ENCODE peak calls at places on chromosomes 16 and 17, in nine cellular contexts. S is neural progenitor cell; Y is GM23248; Q is cardiac muscle cell; G is lower lobe of right lung; O is AG04450; A is CD4-positive, alpha-beta T cell; D is SJSA1; M is CD4-positive, CD25-positive, alpha-beta regulatory T cell. X is an unnamed sample. For H3K27me3, the result is how much of the 10 kb centered on the place peaks cover.

GRCh38 chr17:81510798-81511549 is 1.6 kb downstream of the ACTG1 start:
- DNase-seq in S (no peak), Y (peak), Q (peak), G (peak), O (no peak), A (no peak), D (peak), M (peak), X (no peak)

GRCh38 chr17:32114536-32114935 is 27.8 kb upstream of the RHOT1 start:
- DNase-seq in S (no peak), Y (no peak), Q (no peak), G (no peak), O (no peak), A (no peak), D (no peak), M (no peak), X (no peak)

GRCh38 chr16:50709061-50709695 is 15.8 kb downstream of the NOD2 start:
- DNase-seq in S (no peak), Y (no peak), Q (no peak), G (no peak), O (no peak), A (no peak), D (no peak), M (no peak), X (no peak)

GRCh38 chr16:68717684-68718083 is 19.4 kb upstream of the CDH1 start:
- DNase-seq in S (no peak), Y (no peak), Q (no peak), G (no peak), O (no peak), A (no peak), D (no peak), M (no peak), X (no peak)

GRCh38 chr17:66667090-66667489 is 167.8 kb upstream of the CACNG5 start:
- DNase-seq in S (no peak), Y (no peak), Q (no peak), G (no peak), O (no peak), A (no peak), D (no peak), M (no peak), X (no peak)

GRCh38 chr16:80997139-80997798 is 9.4 kb downstream of the CMC2 start:
- DNase-seq in S (no peak), Y (peak), Q (peak), G (no peak), O (no peak), A (no peak), D (no peak), M (peak), X (no peak)

GRCh38 chr16:75011634-75012307 is 12.9 kb downstream of the ZNRF1 start:
- DNase-seq in S (no peak), Y (peak), Q (peak), G (no peak), O (peak), A (no peak), D (peak), M (no peak), X (peak)

GRCh38 chr17:58354541-58355216 is 2.7 kb upstream of the SUPT4H1 start:
- DNase-seq in S (no peak), Y (no peak), Q (no peak), G (no peak), O (no peak), A (no peak), D (no peak), M (no peak), X (no peak)

GRCh38 chr16:52467753-52468152 is 79.2 kb downstream of the TOX3 start:
- DNase-seq in S (no peak), Y (no peak), Q (no peak), G (no peak), O (no peak), A (no peak), D (no peak), M (no peak), X (no peak)

GRCh38 chr16:30740364-30741251 is 7.6 kb upstream of the PHKG2 start:
- DNase-seq in S (no peak), Y (peak), Q (peak), G (peak), O (no peak), A (no peak), D (peak), M (no peak), X (peak)

GRCh38 chr17:32117399-32117798 is 24.9 kb upstream of the RHOT1 start:
- DNase-seq in S (no peak), Y (no peak), Q (no peak), G (no peak), O (no peak), A (no peak), D (no peak), M (no peak), X (no peak)

GRCh38 chr16:87101903-87102302 is 215.3 kb downstream of the C16orf95 start:
- DNase-seq in S (no peak), Y (peak), Q (peak), G (no peak), O (no peak), A (no peak), D (no peak), M (no peak), X (peak)

GRCh38 chr17:58595194-58595792 is 80.9 kb upstream of the MTMR4 start:
- DNase-seq in S (no peak), Y (no peak), Q (no peak), G (no peak), O (no peak), A (no peak), D (no peak), M (no peak), X (no peak)

GRCh38 chr16:62256406-62256805 is 220.2 kb upstream of the CDH8 start:
- DNase-seq in S (peak), Y (peak), Q (no peak), G (no peak), O (no peak), A (no peak), D (no peak), M (no peak), X (no peak)

GRCh38 chr16:17668411-17668810 is 197.7 kb upstream of the XYLT1 start:
- DNase-seq in S (peak), Y (no peak), Q (no peak), G (no peak), O (no peak), A (no peak), D (no peak), M (no peak), X (no peak)

GRCh38 chr17:48352630-48353029 is 77.4 kb downstream of the SKAP1 start:
- DNase-seq in S (no peak), Y (peak), Q (no peak), G (no peak), O (no peak), A (no peak), D (no peak), M (no peak), X (no peak)

GRCh38 chr17:49146620-49147306 is 14.2 kb downstream of the B4GALNT2 start:
- DNase-seq in S (no peak), Y (peak), Q (peak), G (no peak), O (peak), A (no peak), D (peak), M (no peak), X (peak)

GRCh38 chr17:28875856-28876564 is 21.2 kb downstream of the ERAL1 start:
- DNase-seq in S (no peak), Y (no peak), Q (no peak), G (no peak), O (no peak), A (no peak), D (no peak), M (no peak), X (no peak)

GRCh38 chr17:35743911-35744328 is 9.1 kb downstream of the GAS2L2 start:
- DNase-seq in S (peak), Y (peak), Q (peak), G (no peak), O (no peak), A (no peak), D (no peak), M (no peak), X (peak)

GRCh38 chr16:30186782-30187555 is 3.6 kb downstream of the CORO1A start:
- DNase-seq in S (peak), Y (peak), Q (peak), G (peak), O (no peak), A (peak), D (peak), M (peak), X (peak)

GRCh38 chr16:51155901-51156810 is 5.1 kb upstream of the SALL1 start:
- DNase-seq in S (peak), Y (peak), Q (peak), G (no peak), O (no peak), A (no peak), D (peak), M (no peak), X (no peak)

DNA sequence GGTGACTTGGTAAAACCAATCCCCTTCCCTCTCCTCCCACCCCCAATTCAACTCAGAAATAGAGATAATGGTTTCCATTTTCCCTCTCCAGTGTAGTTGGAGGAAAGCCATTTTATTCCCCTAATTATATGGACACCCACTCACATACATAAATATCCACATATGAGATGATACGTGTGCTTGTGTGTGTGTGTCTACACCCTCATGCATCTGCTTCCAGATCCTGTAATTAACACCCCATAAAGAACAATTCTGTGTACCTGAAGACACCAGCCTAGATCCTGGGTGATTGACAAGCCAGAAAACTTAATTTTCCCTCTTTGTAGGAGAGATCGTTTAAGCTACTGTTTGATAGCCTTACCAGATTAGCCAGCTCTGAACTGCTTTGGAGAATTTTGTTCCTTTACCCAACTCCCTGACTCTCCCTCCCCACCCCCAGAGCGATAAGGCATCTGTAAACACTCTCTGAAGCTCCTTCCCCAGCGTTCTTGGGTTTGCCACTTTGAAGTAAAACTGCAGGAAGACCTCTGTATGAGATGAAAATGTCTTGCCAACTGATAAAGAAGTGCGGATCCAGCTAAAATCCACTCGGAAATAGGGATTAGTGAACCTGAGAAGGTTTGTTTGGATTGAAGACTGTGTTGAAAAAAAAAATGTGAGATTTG is 175.7 kb downstream of the RGS9 start:
- DNase-seq in S (no peak), Y (no peak), Q (no peak), G (no peak), O (no peak), A (no peak), D (no peak), M (no peak), X (no peak)
- H3K27me3 ChIP-seq in S (under half), Y (under half), Q (under half), G (under half), O (under half), A (under half), D (under half), M (under half), X (under half)

DNA sequence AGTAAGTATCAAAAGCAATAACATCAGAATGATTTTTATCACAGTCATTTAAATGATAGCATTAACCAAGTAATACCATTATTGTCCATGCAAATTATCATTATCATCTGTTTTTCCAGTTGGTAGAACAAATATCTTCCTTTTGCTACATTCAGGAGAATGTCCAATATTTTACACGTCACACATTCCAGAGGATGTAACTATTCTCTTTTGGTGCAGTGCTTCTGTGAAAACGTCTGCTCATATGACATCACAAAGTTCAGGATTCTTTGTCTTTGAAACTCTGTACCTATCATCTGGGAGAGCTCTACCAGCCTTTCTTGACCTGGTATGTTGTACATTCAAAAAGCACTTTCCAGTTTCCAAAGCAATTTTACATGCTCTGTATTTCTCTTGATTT is 40.2 kb upstream of the PITPNM3 start:
- DNase-seq in S (no peak), Y (no peak), Q (no peak), G (no peak), O (no peak), A (no peak), D (no peak), M (no peak), X (no peak)
- H3K27me3 ChIP-seq in S (under half), Y (under half), Q (under half), G (under half), O (under half), A (under half), D (under half), M (under half), X (under half)

GRCh38 chr16:49276646-49277385 is 4.8 kb downstream of the CBLN1 start:
- DNase-seq in S (peak), Y (no peak), Q (no peak), G (no peak), O (no peak), A (no peak), D (no peak), M (no peak), X (no peak)

GRCh38 chr16:49275870-49276269 is 5.8 kb downstream of the CBLN1 start:
- DNase-seq in S (no peak), Y (no peak), Q (no peak), G (no peak), O (no peak), A (no peak), D (no peak), M (no peak), X (no peak)

GRCh38 chr16:49273771-49274170 is 7.9 kb downstream of the CBLN1 start:
- DNase-seq in S (no peak), Y (no peak), Q (no peak), G (no peak), O (no peak), A (no peak), D (no peak), M (no peak), X (no peak)

GRCh38 chr16:49277386-49277742 is 4.3 kb downstream of the CBLN1 start:
- DNase-seq in S (peak), Y (no peak), Q (no peak), G (no peak), O (no peak), A (no peak), D (no peak), M (no peak), X (no peak)

DNA sequence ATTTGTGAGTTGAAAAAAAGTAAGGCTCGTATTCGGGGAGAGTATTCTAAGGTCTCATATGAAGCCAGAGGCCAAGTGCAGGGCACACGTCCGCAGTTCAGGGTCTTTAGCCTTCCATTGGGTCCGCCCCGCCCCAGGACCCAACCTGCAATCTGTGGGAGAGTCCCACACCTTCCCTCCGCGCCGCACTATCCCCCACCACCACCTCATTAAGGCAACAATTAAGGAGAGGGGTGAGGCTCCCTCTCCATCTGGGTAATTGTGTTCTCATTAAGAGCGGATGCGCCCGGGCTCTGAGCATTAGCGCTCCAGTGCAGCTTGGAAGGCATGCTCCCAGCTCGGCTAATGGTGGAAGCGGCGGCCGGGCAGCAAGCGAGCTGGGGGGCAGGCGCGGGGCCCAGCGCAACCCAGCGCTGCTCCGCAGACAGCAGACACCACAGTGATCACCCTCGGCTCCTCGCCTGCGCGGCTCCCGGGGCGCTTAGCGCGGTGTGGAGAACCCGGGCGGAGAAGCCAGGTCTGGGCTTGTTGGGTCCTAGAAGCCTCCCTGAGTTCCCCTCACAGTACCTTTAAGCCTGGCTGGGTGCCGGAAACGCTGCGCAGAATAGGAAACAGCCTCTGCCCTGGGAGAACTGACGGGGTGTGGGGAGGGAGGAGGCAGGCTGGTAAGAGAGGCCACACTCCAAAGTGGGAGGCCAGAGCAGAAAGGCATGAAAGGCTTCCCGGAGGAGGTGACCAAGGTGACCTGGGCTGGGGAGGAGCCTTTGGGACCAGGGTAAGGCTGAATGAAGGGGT is 6.5 kb downstream of the CBLN1 start:
- DNase-seq in S (peak), Y (no peak), Q (no peak), G (no peak), O (no peak), A (no peak), D (no peak), M (no peak), X (no peak)
- H3K27me3 ChIP-seq in S (half or more), Y (half or more), Q (half or more), G (half or more), O (under half), A (half or more), D (half or more), M (under half), X (half or more)

DNA sequence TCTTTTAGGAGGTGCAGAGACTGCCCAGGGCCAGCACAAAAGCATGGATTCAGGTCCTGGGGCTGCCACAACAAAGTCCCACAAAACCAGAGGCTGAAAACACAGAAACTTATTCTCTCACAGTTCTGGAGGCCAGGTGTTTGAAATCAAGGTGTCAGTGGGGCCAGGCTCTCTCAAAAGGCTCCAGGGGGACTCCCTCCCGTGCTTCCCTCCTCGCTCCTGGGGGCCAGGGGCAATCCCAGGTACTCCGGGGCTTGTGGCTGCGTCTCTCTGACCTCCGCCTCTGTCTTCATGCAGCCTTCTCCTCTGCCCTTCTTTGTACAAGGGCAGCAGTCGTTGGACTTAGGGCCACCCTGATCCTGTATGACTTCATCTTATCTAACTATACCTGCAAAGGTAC is 8.3 kb upstream of the RBFOX3 start:
- DNase-seq in S (no peak), Y (no peak), Q (no peak), G (peak), O (no peak), A (no peak), D (peak), M (no peak), X (no peak)
- H3K27me3 ChIP-seq in S (under half), Y (under half), Q (half or more), G (under half), O (under half), A (under half), D (half or more), M (under half), X (under half)

X was measured in brain microvascular endothelial cell.